ENCODE peak calls at places on chromosome 11, in five cellular contexts. V, S, J, Z and W are unnamed samples.

GRCh38 chr11:36453678-36454077 is 56.4 kb downstream of the TRAF6 start:
- DNase-seq in J (no peak), V (no peak), S (no peak), Z (peak), W (peak)

GRCh38 chr11:77346906-77347603 is 45.6 kb upstream of the GDPD4 start:
- DNase-seq in S (peak), V (no peak), J (peak), Z (peak), W (peak)

GRCh38 chr11:105468154-105468553 is 141.7 kb upstream of the GRIA4 start:
- DNase-seq in Z (no peak), J (no peak), V (no peak), S (no peak), W (peak)

GRCh38 chr11:31779268-31779879 is 31.7 kb downstream of the PAX6 start:
- DNase-seq in S (peak), J (peak), V (peak), Z (peak), W (no peak)

GRCh38 chr11:114447444-114447843 is 8.2 kb downstream of the REXO2 start:
- DNase-seq in Z (no peak), J (no peak), S (no peak), V (no peak), W (no peak)

GRCh38 chr11:118265954-118266353 is 1.9 kb upstream of the MPZL2 start:
- DNase-seq in S (no peak), V (no peak), Z (peak), J (no peak), W (no peak)

GRCh38 chr11:80586464-80586863 is 1145.6 kb upstream of the TENM4 start:
- DNase-seq in S (no peak), Z (peak), J (peak), V (peak), W (no peak)

GRCh38 chr11:41245704-41246398 is 213.6 kb downstream of the LRRC4C start:
- DNase-seq in J (no peak), Z (no peak), S (no peak), V (no peak), W (no peak)

GRCh38 chr11:10298342-10298741 is 4.3 kb upstream of the SBF2 start:
- DNase-seq in Z (peak), V (no peak), S (no peak), J (peak), W (peak)

GRCh38 chr11:12827929-12828812 is 153.9 kb downstream of the TEAD1 start:
- DNase-seq in S (no peak), V (peak), J (peak), Z (peak), W (peak)

GRCh38 chr11:35427158-35427557 is 7.8 kb upstream of the SLC1A2 start:
- DNase-seq in Z (no peak), S (no peak), J (peak), V (no peak), W (peak)

GRCh38 chr11:96317576-96317975 is 25.4 kb downstream of the MAML2 start:
- DNase-seq in J (no peak), V (no peak), Z (no peak), S (no peak), W (no peak)

GRCh38 chr11:108858624-108859023 is 193.8 kb downstream of the DDX10 start:
- DNase-seq in V (no peak), S (no peak), Z (no peak), J (no peak), W (no peak)

GRCh38 chr11:114705280-114706024 is 27.1 kb downstream of the NXPE2 start:
- DNase-seq in Z (no peak), V (no peak), J (no peak), S (no peak), W (no peak)

GRCh38 chr11:64334764-64335741 is 5.0 kb upstream of the CCDC88B start:
- DNase-seq in S (peak), V (peak), J (peak), Z (peak), W (peak)

GRCh38 chr11:59145534-59145933 is 2.9 kb downstream of the FAM111A start:
- DNase-seq in V (peak), Z (peak), J (no peak), S (peak), W (peak)

GRCh38 chr11:35138949-35139881 is at the start of gene CD44:
- DNase-seq in J (peak), S (peak), V (peak), Z (peak), W (peak)

GRCh38 chr11:14380947-14381555 is 22.1 kb upstream of the RRAS2 start:
- DNase-seq in S (no peak), V (peak), J (peak), Z (peak), W (peak)

GRCh38 chr11:112453601-112454577 is 193.2 kb upstream of the PLET1 start:
- DNase-seq in J (peak), S (peak), V (peak), Z (peak), W (peak)

GRCh38 chr11:66371627-66372415 is at the start of gene SLC29A2:
- DNase-seq in J (peak), Z (peak), V (peak), S (no peak), W (no peak)